ENCODE peak calls at places on chromosomes 6 and 20, in eight cellular contexts. X, U, V, L, W, O, E and N are unnamed samples.

GRCh38 chr20:22004946-22005345 is 299.5 kb downstream of the PAX1 start:
- DNase-seq in V (no peak), W (no peak), X (no peak), U (no peak), E (no peak), O (no peak), L (no peak), N (no peak)

GRCh38 chr20:43936371-43936770 is 21.7 kb downstream of the TOX2 start:
- DNase-seq in L (no peak), O (no peak), W (no peak), V (no peak), U (no peak), E (no peak), X (no peak), N (peak; percentile 72)

GRCh38 chr6:35926509-35927215 is 5.8 kb upstream of the SRPK1 start:
- DNase-seq in X (no peak), O (no peak), V (no peak), L (no peak), W (no peak), E (no peak), U (no peak), N (no peak)

GRCh38 chr6:44809256-44809655 is 421.8 kb downstream of the CDC5L start:
- DNase-seq in E (no peak), V (no peak), L (no peak), W (peak; percentile 47), X (no peak), U (no peak), O (no peak), N (no peak)

GRCh38 chr6:27847706-27848105 is 64.5 kb downstream of the OR2B2 start:
- DNase-seq in E (no peak), U (no peak), W (no peak), L (no peak), V (no peak), X (no peak), O (peak; percentile 78), N (no peak)

GRCh38 chr20:17872434-17872833 is 96.2 kb downstream of the SNX5 start:
- DNase-seq in X (no peak), O (no peak), V (no peak), L (no peak), W (no peak), E (no peak), U (no peak), N (no peak)

GRCh38 chr6:110181131-110182027 is 1.2 kb downstream of the CDC40 start:
- DNase-seq in X (no peak), O (peak; percentile 45), U (no peak), E (peak; percentile 5), V (no peak), L (no peak), W (peak; percentile 62), N (peak; percentile 88)

GRCh38 chr6:163760860-163761259 is 346.3 kb downstream of the QKI start:
- DNase-seq in W (no peak), O (no peak), E (no peak), V (no peak), U (peak; percentile 12), X (no peak), L (no peak), N (no peak)

GRCh38 chr6:25014806-25015560 is 79.2 kb upstream of the RIPOR2 start:
- DNase-seq in E (peak; percentile 51), U (no peak), V (peak; percentile 59), W (peak; percentile 78), X (no peak), L (no peak), O (no peak), N (peak; percentile 88)

GRCh38 chr20:51943761-51944160 is 141.4 kb upstream of the SALL4 start:
- DNase-seq in U (no peak), O (no peak), X (no peak), V (no peak), E (no peak), W (no peak), L (no peak), N (no peak)

GRCh38 chr20:5668529-5668868 is 81.7 kb upstream of the SHLD1 start:
- DNase-seq in X (no peak), L (no peak), E (no peak), O (no peak), W (no peak), V (no peak), U (no peak), N (no peak)

GRCh38 chr6:158655569-158656450 is 6.0 kb downstream of the SYTL3 start:
- DNase-seq in O (no peak), U (peak; percentile 48), E (no peak), V (no peak), X (no peak), W (peak; percentile 60), L (no peak), N (no peak)

GRCh38 chr6:109790131-109790530 is 99.0 kb downstream of the FIG4 start:
- DNase-seq in L (no peak), X (no peak), V (no peak), O (peak; percentile 74), W (no peak), U (no peak), E (no peak), N (peak; percentile 7)

GRCh38 chr20:513429-513828 is 30.2 kb downstream of the CSNK2A1 start:
- DNase-seq in E (no peak), V (no peak), L (no peak), O (peak; percentile 10), W (no peak), X (no peak), U (no peak), N (no peak)

GRCh38 chr6:87879144-87879861 is 168.3 kb upstream of the SPACA1 start:
- DNase-seq in U (no peak), O (no peak), W (no peak), X (no peak), V (no peak), L (no peak), E (no peak), N (peak; percentile 84)

GRCh38 chr20:8953300-8953699 is 115.6 kb upstream of the PLCB4 start:
- DNase-seq in E (no peak), U (no peak), X (no peak), L (no peak), W (no peak), O (no peak), V (no peak), N (no peak)

GRCh38 chr20:14673164-14673563 is 335.8 kb upstream of the FLRT3 start:
- DNase-seq in U (no peak), O (no peak), V (no peak), W (no peak), X (no peak), L (no peak), E (no peak), N (no peak)